ENCODE peak calls at places on chromosome 21, in six cellular contexts. One of them, this sample, is unnamed.

GRCh38 chr21:38591138-38591537 is 92.9 kb upstream of the ERG start:
- DNase-seq in stimulated activated CD8-positive, alpha-beta memory T cell treated with anti-CD3 and anti-CD28 coated beads, Interleukin-15, amount 100 ng/mL, for 4 hours: no peak
- DNase-seq in foreskin fibroblast: no peak
- DNase-seq in activated CD4-positive, alpha-beta T cell treated with anti-CD3 and anti-CD28 coated beads, Interleukin-2, amount 10 ng/mL, durations not matched to agents 7 days and 5 days: no peak
- DNase-seq in ELR: no peak
- DNase-seq in NCI-H748 treated with DMSO at 0.1 percent for 48 hours: no peak
- DNase-seq in this sample: no peak

GRCh38 chr21:42463861-42464515 is 32.0 kb downstream of the RSPH1 start:
- DNase-seq in stimulated activated CD8-positive, alpha-beta memory T cell treated with anti-CD3 and anti-CD28 coated beads, Interleukin-15, amount 100 ng/mL, for 4 hours: peak; percentile 27
- DNase-seq in foreskin fibroblast: no peak
- DNase-seq in activated CD4-positive, alpha-beta T cell treated with anti-CD3 and anti-CD28 coated beads, Interleukin-2, amount 10 ng/mL, durations not matched to agents 7 days and 5 days: peak; percentile 57
- DNase-seq in ELR: peak; percentile 41
- DNase-seq in NCI-H748 treated with DMSO at 0.1 percent for 48 hours: peak; percentile 69
- DNase-seq in this sample: peak; percentile 88

GRCh38 chr21:38839370-38839681 is 33.6 kb downstream of the ETS2 start:
- DNase-seq in stimulated activated CD8-positive, alpha-beta memory T cell treated with anti-CD3 and anti-CD28 coated beads, Interleukin-15, amount 100 ng/mL, for 4 hours: no peak
- DNase-seq in foreskin fibroblast: no peak
- DNase-seq in activated CD4-positive, alpha-beta T cell treated with anti-CD3 and anti-CD28 coated beads, Interleukin-2, amount 10 ng/mL, durations not matched to agents 7 days and 5 days: no peak
- DNase-seq in ELR: peak; percentile 78
- DNase-seq in NCI-H748 treated with DMSO at 0.1 percent for 48 hours: no peak
- DNase-seq in this sample: no peak

GRCh38 chr21:33658919-33659318 is 16.6 kb downstream of the ITSN1 start:
- DNase-seq in stimulated activated CD8-positive, alpha-beta memory T cell treated with anti-CD3 and anti-CD28 coated beads, Interleukin-15, amount 100 ng/mL, for 4 hours: no peak
- DNase-seq in foreskin fibroblast: no peak
- DNase-seq in activated CD4-positive, alpha-beta T cell treated with anti-CD3 and anti-CD28 coated beads, Interleukin-2, amount 10 ng/mL, durations not matched to agents 7 days and 5 days: no peak
- DNase-seq in ELR: no peak
- DNase-seq in NCI-H748 treated with DMSO at 0.1 percent for 48 hours: no peak
- DNase-seq in this sample: no peak

GRCh38 chr21:37974081-37974480 is 57.8 kb upstream of the KCNJ6 start:
- DNase-seq in stimulated activated CD8-positive, alpha-beta memory T cell treated with anti-CD3 and anti-CD28 coated beads, Interleukin-15, amount 100 ng/mL, for 4 hours: no peak
- DNase-seq in foreskin fibroblast: no peak
- DNase-seq in activated CD4-positive, alpha-beta T cell treated with anti-CD3 and anti-CD28 coated beads, Interleukin-2, amount 10 ng/mL, durations not matched to agents 7 days and 5 days: no peak
- DNase-seq in ELR: peak; percentile 84
- DNase-seq in NCI-H748 treated with DMSO at 0.1 percent for 48 hours: no peak
- DNase-seq in this sample: no peak

GRCh38 chr21:44551290-44552015 is at the start of gene KRTAP10-2:
- DNase-seq in stimulated activated CD8-positive, alpha-beta memory T cell treated with anti-CD3 and anti-CD28 coated beads, Interleukin-15, amount 100 ng/mL, for 4 hours: no peak
- DNase-seq in foreskin fibroblast: no peak
- DNase-seq in activated CD4-positive, alpha-beta T cell treated with anti-CD3 and anti-CD28 coated beads, Interleukin-2, amount 10 ng/mL, durations not matched to agents 7 days and 5 days: no peak
- DNase-seq in ELR: no peak
- DNase-seq in NCI-H748 treated with DMSO at 0.1 percent for 48 hours: no peak
- DNase-seq in this sample: no peak

GRCh38 chr21:16279658-16280581 is 550.1 kb downstream of the USP25 start:
- DNase-seq in stimulated activated CD8-positive, alpha-beta memory T cell treated with anti-CD3 and anti-CD28 coated beads, Interleukin-15, amount 100 ng/mL, for 4 hours: no peak
- DNase-seq in foreskin fibroblast: peak; percentile 67
- DNase-seq in activated CD4-positive, alpha-beta T cell treated with anti-CD3 and anti-CD28 coated beads, Interleukin-2, amount 10 ng/mL, durations not matched to agents 7 days and 5 days: no peak
- DNase-seq in ELR: peak; percentile 33
- DNase-seq in NCI-H748 treated with DMSO at 0.1 percent for 48 hours: no peak
- DNase-seq in this sample: no peak

GRCh38 chr21:46518983-46519583 is 60.4 kb downstream of the DIP2A start:
- DNase-seq in stimulated activated CD8-positive, alpha-beta memory T cell treated with anti-CD3 and anti-CD28 coated beads, Interleukin-15, amount 100 ng/mL, for 4 hours: no peak
- DNase-seq in foreskin fibroblast: no peak
- DNase-seq in activated CD4-positive, alpha-beta T cell treated with anti-CD3 and anti-CD28 coated beads, Interleukin-2, amount 10 ng/mL, durations not matched to agents 7 days and 5 days: no peak
- DNase-seq in ELR: no peak
- DNase-seq in NCI-H748 treated with DMSO at 0.1 percent for 48 hours: no peak
- DNase-seq in this sample: no peak

GRCh38 chr21:36347278-36347961 is 27.4 kb downstream of the MORC3 start:
- DNase-seq in stimulated activated CD8-positive, alpha-beta memory T cell treated with anti-CD3 and anti-CD28 coated beads, Interleukin-15, amount 100 ng/mL, for 4 hours: no peak
- DNase-seq in foreskin fibroblast: peak; percentile 56
- DNase-seq in activated CD4-positive, alpha-beta T cell treated with anti-CD3 and anti-CD28 coated beads, Interleukin-2, amount 10 ng/mL, durations not matched to agents 7 days and 5 days: no peak
- DNase-seq in ELR: peak; percentile 34
- DNase-seq in NCI-H748 treated with DMSO at 0.1 percent for 48 hours: no peak
- DNase-seq in this sample: no peak

GRCh38 chr21:34215911-34216310 is 142.5 kb downstream of the MRPS6 start:
- DNase-seq in stimulated activated CD8-positive, alpha-beta memory T cell treated with anti-CD3 and anti-CD28 coated beads, Interleukin-15, amount 100 ng/mL, for 4 hours: no peak
- DNase-seq in foreskin fibroblast: peak; percentile 31
- DNase-seq in activated CD4-positive, alpha-beta T cell treated with anti-CD3 and anti-CD28 coated beads, Interleukin-2, amount 10 ng/mL, durations not matched to agents 7 days and 5 days: no peak
- DNase-seq in ELR: no peak
- DNase-seq in NCI-H748 treated with DMSO at 0.1 percent for 48 hours: no peak
- DNase-seq in this sample: no peak

GRCh38 chr21:34844033-34844923 is 175.5 kb downstream of the CLIC6 start:
- DNase-seq in stimulated activated CD8-positive, alpha-beta memory T cell treated with anti-CD3 and anti-CD28 coated beads, Interleukin-15, amount 100 ng/mL, for 4 hours: no peak
- DNase-seq in foreskin fibroblast: peak; percentile 66
- DNase-seq in activated CD4-positive, alpha-beta T cell treated with anti-CD3 and anti-CD28 coated beads, Interleukin-2, amount 10 ng/mL, durations not matched to agents 7 days and 5 days: no peak
- DNase-seq in ELR: no peak
- DNase-seq in NCI-H748 treated with DMSO at 0.1 percent for 48 hours: no peak
- DNase-seq in this sample: no peak

GRCh38 chr21:38181101-38181500 is 75.7 kb upstream of the KCNJ15 start:
- DNase-seq in stimulated activated CD8-positive, alpha-beta memory T cell treated with anti-CD3 and anti-CD28 coated beads, Interleukin-15, amount 100 ng/mL, for 4 hours: no peak
- DNase-seq in foreskin fibroblast: peak; percentile 61
- DNase-seq in activated CD4-positive, alpha-beta T cell treated with anti-CD3 and anti-CD28 coated beads, Interleukin-2, amount 10 ng/mL, durations not matched to agents 7 days and 5 days: no peak
- DNase-seq in ELR: peak; percentile 18
- DNase-seq in NCI-H748 treated with DMSO at 0.1 percent for 48 hours: no peak
- DNase-seq in this sample: no peak

GRCh38 chr21:34932233-34932632 is 116.9 kb downstream of the RUNX1 start:
- DNase-seq in stimulated activated CD8-positive, alpha-beta memory T cell treated with anti-CD3 and anti-CD28 coated beads, Interleukin-15, amount 100 ng/mL, for 4 hours: no peak
- DNase-seq in foreskin fibroblast: no peak
- DNase-seq in activated CD4-positive, alpha-beta T cell treated with anti-CD3 and anti-CD28 coated beads, Interleukin-2, amount 10 ng/mL, durations not matched to agents 7 days and 5 days: peak; percentile 17
- DNase-seq in ELR: no peak
- DNase-seq in NCI-H748 treated with DMSO at 0.1 percent for 48 hours: no peak
- DNase-seq in this sample: peak; percentile 20

GRCh38 chr21:41283211-41283818 is 33.3 kb upstream of the FAM3B start:
- DNase-seq in stimulated activated CD8-positive, alpha-beta memory T cell treated with anti-CD3 and anti-CD28 coated beads, Interleukin-15, amount 100 ng/mL, for 4 hours: peak; percentile 13
- DNase-seq in foreskin fibroblast: peak; percentile 86
- DNase-seq in activated CD4-positive, alpha-beta T cell treated with anti-CD3 and anti-CD28 coated beads, Interleukin-2, amount 10 ng/mL, durations not matched to agents 7 days and 5 days: peak; percentile 73
- DNase-seq in ELR: peak; percentile 71
- DNase-seq in NCI-H748 treated with DMSO at 0.1 percent for 48 hours: peak; percentile 61
- DNase-seq in this sample: peak; percentile 21